ENCODE peak calls at places on chromosomes 2 and 18, in ten cellular contexts. One of them, this sample, is unnamed.

GRCh38 chr2:216349366-216349765 is 22.9 kb downstream of the MARCHF4 start:
- DNase-seq in NCI-H1436 treated with DMSO at 0.1 percent for 48 hours: no peak
- DNase-seq in MM.1S: no peak
- DNase-seq in NCI-H748 treated with DMSO at 0.1 percent for 48 hours: no peak
- DNase-seq in HTR-8/SVneo: no peak
- DNase-seq in fibroblast of the aortic adventitia: no peak
- DNase-seq in upper lobe of right lung: no peak
- DNase-seq in activated naive CD8-positive, alpha-beta T cell treated with anti-CD3 and anti-CD28 coated beads, Interleukin-2, amount 10 ng/mL, durations not matched to agents 7 days and 5 days: no peak
- DNase-seq in activated T-helper 1 cell treated with Interleukin-2 at 50 U/mL for 16 hours: no peak
- DNase-seq in AG08395: no peak
- DNase-seq in this sample: no peak

GRCh38 chr18:49910986-49911385 is 97.7 kb upstream of the ACAA2 start:
- DNase-seq in fibroblast of the aortic adventitia: no peak
- DNase-seq in AG08395: no peak
- DNase-seq in upper lobe of right lung: no peak
- DNase-seq in MM.1S: no peak
- DNase-seq in HTR-8/SVneo: no peak
- DNase-seq in NCI-H1436 treated with DMSO at 0.1 percent for 48 hours: no peak
- DNase-seq in NCI-H748 treated with DMSO at 0.1 percent for 48 hours: no peak
- DNase-seq in activated naive CD8-positive, alpha-beta T cell treated with anti-CD3 and anti-CD28 coated beads, Interleukin-2, amount 10 ng/mL, durations not matched to agents 7 days and 5 days: no peak
- DNase-seq in activated T-helper 1 cell treated with Interleukin-2 at 50 U/mL for 16 hours: no peak
- DNase-seq in this sample: no peak

GRCh38 chr2:19137433-19137832 is 221.0 kb downstream of the OSR1 start:
- DNase-seq in HTR-8/SVneo: no peak
- DNase-seq in NCI-H748 treated with DMSO at 0.1 percent for 48 hours: no peak
- DNase-seq in upper lobe of right lung: no peak
- DNase-seq in activated naive CD8-positive, alpha-beta T cell treated with anti-CD3 and anti-CD28 coated beads, Interleukin-2, amount 10 ng/mL, durations not matched to agents 7 days and 5 days: no peak
- DNase-seq in MM.1S: no peak
- DNase-seq in fibroblast of the aortic adventitia: no peak
- DNase-seq in AG08395: no peak
- DNase-seq in NCI-H1436 treated with DMSO at 0.1 percent for 48 hours: no peak
- DNase-seq in activated T-helper 1 cell treated with Interleukin-2 at 50 U/mL for 16 hours: no peak
- DNase-seq in this sample: no peak

GRCh38 chr2:207836526-207837133 is 66.9 kb upstream of the FZD5 start:
- DNase-seq in AG08395: peak
- DNase-seq in activated naive CD8-positive, alpha-beta T cell treated with anti-CD3 and anti-CD28 coated beads, Interleukin-2, amount 10 ng/mL, durations not matched to agents 7 days and 5 days: no peak
- DNase-seq in NCI-H748 treated with DMSO at 0.1 percent for 48 hours: no peak
- DNase-seq in fibroblast of the aortic adventitia: peak
- DNase-seq in HTR-8/SVneo: no peak
- DNase-seq in MM.1S: no peak
- DNase-seq in NCI-H1436 treated with DMSO at 0.1 percent for 48 hours: no peak
- DNase-seq in upper lobe of right lung: no peak
- DNase-seq in activated T-helper 1 cell treated with Interleukin-2 at 50 U/mL for 16 hours: no peak
- DNase-seq in this sample: no peak

GRCh38 chr2:43082111-43082877 is 144.1 kb downstream of the ZFP36L2 start:
- DNase-seq in upper lobe of right lung: no peak
- DNase-seq in fibroblast of the aortic adventitia: peak
- DNase-seq in MM.1S: no peak
- DNase-seq in HTR-8/SVneo: peak
- DNase-seq in activated T-helper 1 cell treated with Interleukin-2 at 50 U/mL for 16 hours: no peak
- DNase-seq in activated naive CD8-positive, alpha-beta T cell treated with anti-CD3 and anti-CD28 coated beads, Interleukin-2, amount 10 ng/mL, durations not matched to agents 7 days and 5 days: no peak
- DNase-seq in NCI-H1436 treated with DMSO at 0.1 percent for 48 hours: no peak
- DNase-seq in AG08395: peak
- DNase-seq in NCI-H748 treated with DMSO at 0.1 percent for 48 hours: no peak
- DNase-seq in this sample: no peak

GRCh38 chr2:191574232-191574631 is 103.7 kb upstream of the NABP1 start:
- DNase-seq in NCI-H1436 treated with DMSO at 0.1 percent for 48 hours: no peak
- DNase-seq in MM.1S: no peak
- DNase-seq in activated T-helper 1 cell treated with Interleukin-2 at 50 U/mL for 16 hours: no peak
- DNase-seq in activated naive CD8-positive, alpha-beta T cell treated with anti-CD3 and anti-CD28 coated beads, Interleukin-2, amount 10 ng/mL, durations not matched to agents 7 days and 5 days: no peak
- DNase-seq in HTR-8/SVneo: no peak
- DNase-seq in upper lobe of right lung: no peak
- DNase-seq in NCI-H748 treated with DMSO at 0.1 percent for 48 hours: no peak
- DNase-seq in fibroblast of the aortic adventitia: no peak
- DNase-seq in AG08395: no peak
- DNase-seq in this sample: no peak

GRCh38 chr2:239440511-239440959 is 39.7 kb upstream of the HDAC4 start:
- DNase-seq in NCI-H748 treated with DMSO at 0.1 percent for 48 hours: no peak
- DNase-seq in MM.1S: no peak
- DNase-seq in AG08395: no peak
- DNase-seq in activated T-helper 1 cell treated with Interleukin-2 at 50 U/mL for 16 hours: no peak
- DNase-seq in activated naive CD8-positive, alpha-beta T cell treated with anti-CD3 and anti-CD28 coated beads, Interleukin-2, amount 10 ng/mL, durations not matched to agents 7 days and 5 days: no peak
- DNase-seq in fibroblast of the aortic adventitia: no peak
- DNase-seq in HTR-8/SVneo: no peak
- DNase-seq in upper lobe of right lung: no peak
- DNase-seq in NCI-H1436 treated with DMSO at 0.1 percent for 48 hours: no peak
- DNase-seq in this sample: no peak

GRCh38 chr2:152755029-152755428 is 36.6 kb downstream of the ARL6IP6 start:
- DNase-seq in upper lobe of right lung: no peak
- DNase-seq in AG08395: no peak
- DNase-seq in NCI-H748 treated with DMSO at 0.1 percent for 48 hours: no peak
- DNase-seq in activated T-helper 1 cell treated with Interleukin-2 at 50 U/mL for 16 hours: no peak
- DNase-seq in MM.1S: no peak
- DNase-seq in NCI-H1436 treated with DMSO at 0.1 percent for 48 hours: no peak
- DNase-seq in activated naive CD8-positive, alpha-beta T cell treated with anti-CD3 and anti-CD28 coated beads, Interleukin-2, amount 10 ng/mL, durations not matched to agents 7 days and 5 days: no peak
- DNase-seq in HTR-8/SVneo: no peak
- DNase-seq in fibroblast of the aortic adventitia: peak
- DNase-seq in this sample: no peak

GRCh38 chr2:239638376-239638775 is 237.6 kb upstream of the HDAC4 start:
- DNase-seq in HTR-8/SVneo: no peak
- DNase-seq in fibroblast of the aortic adventitia: no peak
- DNase-seq in upper lobe of right lung: no peak
- DNase-seq in NCI-H1436 treated with DMSO at 0.1 percent for 48 hours: no peak
- DNase-seq in NCI-H748 treated with DMSO at 0.1 percent for 48 hours: no peak
- DNase-seq in MM.1S: no peak
- DNase-seq in activated T-helper 1 cell treated with Interleukin-2 at 50 U/mL for 16 hours: no peak
- DNase-seq in activated naive CD8-positive, alpha-beta T cell treated with anti-CD3 and anti-CD28 coated beads, Interleukin-2, amount 10 ng/mL, durations not matched to agents 7 days and 5 days: no peak
- DNase-seq in AG08395: no peak
- DNase-seq in this sample: no peak

GRCh38 chr2:47026738-47027531 is 111.3 kb upstream of the MCFD2 start:
- DNase-seq in NCI-H748 treated with DMSO at 0.1 percent for 48 hours: no peak
- DNase-seq in HTR-8/SVneo: no peak
- DNase-seq in upper lobe of right lung: no peak
- DNase-seq in fibroblast of the aortic adventitia: no peak
- DNase-seq in NCI-H1436 treated with DMSO at 0.1 percent for 48 hours: no peak
- DNase-seq in AG08395: no peak
- DNase-seq in activated naive CD8-positive, alpha-beta T cell treated with anti-CD3 and anti-CD28 coated beads, Interleukin-2, amount 10 ng/mL, durations not matched to agents 7 days and 5 days: no peak
- DNase-seq in activated T-helper 1 cell treated with Interleukin-2 at 50 U/mL for 16 hours: no peak
- DNase-seq in MM.1S: no peak
- DNase-seq in this sample: no peak

GRCh38 chr18:46334200-46334553 is 230.0 kb downstream of the HAUS1 start:
- DNase-seq in NCI-H1436 treated with DMSO at 0.1 percent for 48 hours: no peak
- DNase-seq in HTR-8/SVneo: no peak
- DNase-seq in NCI-H748 treated with DMSO at 0.1 percent for 48 hours: no peak
- DNase-seq in activated T-helper 1 cell treated with Interleukin-2 at 50 U/mL for 16 hours: no peak
- DNase-seq in activated naive CD8-positive, alpha-beta T cell treated with anti-CD3 and anti-CD28 coated beads, Interleukin-2, amount 10 ng/mL, durations not matched to agents 7 days and 5 days: peak
- DNase-seq in fibroblast of the aortic adventitia: no peak
- DNase-seq in AG08395: no peak
- DNase-seq in MM.1S: no peak
- DNase-seq in upper lobe of right lung: peak
- DNase-seq in this sample: no peak

GRCh38 chr2:19532797-19533196 is 174.4 kb upstream of the OSR1 start:
- DNase-seq in activated T-helper 1 cell treated with Interleukin-2 at 50 U/mL for 16 hours: no peak
- DNase-seq in AG08395: no peak
- DNase-seq in HTR-8/SVneo: no peak
- DNase-seq in MM.1S: no peak
- DNase-seq in upper lobe of right lung: no peak
- DNase-seq in activated naive CD8-positive, alpha-beta T cell treated with anti-CD3 and anti-CD28 coated beads, Interleukin-2, amount 10 ng/mL, durations not matched to agents 7 days and 5 days: no peak
- DNase-seq in NCI-H1436 treated with DMSO at 0.1 percent for 48 hours: no peak
- DNase-seq in NCI-H748 treated with DMSO at 0.1 percent for 48 hours: no peak
- DNase-seq in fibroblast of the aortic adventitia: no peak
- DNase-seq in this sample: no peak

GRCh38 chr2:86468162-86469033 is 27.2 kb downstream of the KDM3A start:
- DNase-seq in MM.1S: no peak
- DNase-seq in fibroblast of the aortic adventitia: no peak
- DNase-seq in AG08395: no peak
- DNase-seq in upper lobe of right lung: no peak
- DNase-seq in NCI-H1436 treated with DMSO at 0.1 percent for 48 hours: no peak
- DNase-seq in activated naive CD8-positive, alpha-beta T cell treated with anti-CD3 and anti-CD28 coated beads, Interleukin-2, amount 10 ng/mL, durations not matched to agents 7 days and 5 days: no peak
- DNase-seq in activated T-helper 1 cell treated with Interleukin-2 at 50 U/mL for 16 hours: no peak
- DNase-seq in NCI-H748 treated with DMSO at 0.1 percent for 48 hours: no peak
- DNase-seq in HTR-8/SVneo: no peak
- DNase-seq in this sample: no peak

GRCh38 chr2:240205348-240205747 is 64.9 kb upstream of the OTOS start:
- DNase-seq in AG08395: peak
- DNase-seq in activated T-helper 1 cell treated with Interleukin-2 at 50 U/mL for 16 hours: no peak
- DNase-seq in NCI-H1436 treated with DMSO at 0.1 percent for 48 hours: no peak
- DNase-seq in fibroblast of the aortic adventitia: peak
- DNase-seq in activated naive CD8-positive, alpha-beta T cell treated with anti-CD3 and anti-CD28 coated beads, Interleukin-2, amount 10 ng/mL, durations not matched to agents 7 days and 5 days: no peak
- DNase-seq in HTR-8/SVneo: peak
- DNase-seq in MM.1S: no peak
- DNase-seq in NCI-H748 treated with DMSO at 0.1 percent for 48 hours: no peak
- DNase-seq in upper lobe of right lung: peak
- DNase-seq in this sample: peak

This sample was measured in non-pigmented ciliary epithelial cell.